ENCODE peak calls at places on chromosomes 16 and 17, in five cellular contexts. S, Z, L, A and E are unnamed samples.

GRCh38 chr17:28612936-28613872 is 781 bp downstream of the RSKR start:
- DNase-seq in A (no peak), S (peak; percentile 39), L (no peak), Z (no peak), E (no peak)

GRCh38 chr17:34067009-34067408 is 188.1 kb upstream of the CCL2 start:
- DNase-seq in A (no peak), Z (no peak), L (no peak), S (no peak), E (no peak)

GRCh38 chr16:24734382-24734781 is 4.9 kb downstream of the TNRC6A start:
- DNase-seq in Z (no peak), L (no peak), S (no peak), A (no peak), E (no peak)

GRCh38 chr17:38748329-38749221 is at the start of gene PCGF2:
- DNase-seq in A (peak; percentile 93), Z (peak; percentile 91), L (peak; percentile 81), S (peak; percentile 94), E (peak; percentile 90)

GRCh38 chr17:80290199-80290598 is 29.5 kb downstream of the RNF213 start:
- DNase-seq in Z (no peak), S (no peak), A (no peak), L (no peak), E (no peak)

GRCh38 chr16:1992475-1993292 is 2.9 kb downstream of the SYNGR3 start:
- DNase-seq in L (no peak), Z (no peak), A (no peak), S (no peak), E (no peak)

GRCh38 chr16:81745704-81746558 is 33.2 kb upstream of the PLCG2 start:
- DNase-seq in S (peak; percentile 65), A (peak; percentile 47), Z (peak; percentile 68), L (peak; percentile 53), E (peak; percentile 91)

GRCh38 chr16:12679660-12680272 is 123.9 kb downstream of the CPPED1 start:
- DNase-seq in Z (no peak), S (no peak), L (no peak), A (no peak), E (no peak)

GRCh38 chr16:27965801-27966200 is 97.7 kb downstream of the GSG1L start:
- DNase-seq in S (no peak), L (no peak), A (no peak), Z (no peak), E (no peak)

DNA sequence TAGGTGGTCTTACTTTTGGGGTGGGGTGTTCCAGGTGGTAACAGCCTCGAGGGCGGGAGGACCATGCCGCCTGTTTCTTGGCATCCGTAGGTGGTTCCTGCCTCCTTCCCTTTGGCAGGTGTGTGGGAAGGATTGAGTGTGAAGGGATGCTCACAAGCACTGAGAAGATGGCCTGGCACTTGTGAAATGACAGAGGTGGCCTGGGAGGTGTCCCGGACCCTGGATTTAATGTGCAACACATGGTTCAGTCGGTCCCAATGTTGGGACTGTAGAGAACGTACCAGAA is 165.8 kb upstream of the FOXF1 start:
- DNase-seq in L (no peak), Z (no peak), S (no peak), A (no peak), E (no peak)
- H3K4me1 ChIP-seq in L (no peaks in the 10 kb centered on the region), Z (no peaks in the 10 kb centered on the region), S (no peaks in the 10 kb centered on the region), A (peaks cover 3% of the 10 kb centered on the region), E (peaks cover 13% of the 10 kb centered on the region)

DNA sequence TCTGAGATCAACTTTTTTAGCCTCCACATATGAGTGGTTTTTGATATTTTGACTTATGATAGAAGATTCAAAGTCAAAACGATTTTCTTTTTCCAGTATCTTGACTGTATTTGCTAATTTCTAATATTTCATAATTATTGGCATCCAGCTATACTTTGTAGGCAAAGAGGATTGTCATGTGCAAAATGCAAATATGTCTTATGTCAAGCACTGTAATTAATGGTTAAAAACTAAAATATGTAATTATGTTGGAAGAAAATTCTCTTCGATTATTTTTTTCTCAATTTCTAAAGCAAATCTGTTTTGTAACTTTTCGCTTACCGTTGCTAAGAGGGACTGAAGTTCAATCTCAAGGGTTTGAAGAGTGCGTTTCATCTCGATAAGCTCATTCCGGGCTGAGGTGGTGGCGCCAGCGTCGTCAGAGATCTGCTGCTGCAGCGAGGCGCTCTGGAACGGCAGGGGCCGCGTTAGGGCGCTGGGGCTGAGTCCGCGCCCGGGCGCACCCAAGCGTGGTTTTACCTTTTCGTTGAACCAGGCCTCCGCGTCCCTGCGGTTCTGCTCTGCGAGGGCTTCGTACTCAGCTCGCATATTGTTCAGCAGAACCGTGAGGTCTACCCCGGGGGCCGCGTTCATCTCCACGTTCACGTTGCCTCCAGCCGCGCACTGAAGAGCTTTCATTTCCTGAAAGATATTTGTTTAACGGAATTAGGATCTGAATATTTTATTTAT is 3.0 kb downstream of the KRT27 start:
- DNase-seq in S (peak; percentile 45), Z (no peak), A (no peak), L (no peak), E (peak; percentile 71)
- H3K4me3 ChIP-seq in S (peak overlapping the region; percentile 39), Z (peak overlapping the region; percentile 13), A (peak overlapping the region; percentile 10), L (peak overlapping the region; percentile 11), E (peak overlapping the region; percentile 9)

DNA sequence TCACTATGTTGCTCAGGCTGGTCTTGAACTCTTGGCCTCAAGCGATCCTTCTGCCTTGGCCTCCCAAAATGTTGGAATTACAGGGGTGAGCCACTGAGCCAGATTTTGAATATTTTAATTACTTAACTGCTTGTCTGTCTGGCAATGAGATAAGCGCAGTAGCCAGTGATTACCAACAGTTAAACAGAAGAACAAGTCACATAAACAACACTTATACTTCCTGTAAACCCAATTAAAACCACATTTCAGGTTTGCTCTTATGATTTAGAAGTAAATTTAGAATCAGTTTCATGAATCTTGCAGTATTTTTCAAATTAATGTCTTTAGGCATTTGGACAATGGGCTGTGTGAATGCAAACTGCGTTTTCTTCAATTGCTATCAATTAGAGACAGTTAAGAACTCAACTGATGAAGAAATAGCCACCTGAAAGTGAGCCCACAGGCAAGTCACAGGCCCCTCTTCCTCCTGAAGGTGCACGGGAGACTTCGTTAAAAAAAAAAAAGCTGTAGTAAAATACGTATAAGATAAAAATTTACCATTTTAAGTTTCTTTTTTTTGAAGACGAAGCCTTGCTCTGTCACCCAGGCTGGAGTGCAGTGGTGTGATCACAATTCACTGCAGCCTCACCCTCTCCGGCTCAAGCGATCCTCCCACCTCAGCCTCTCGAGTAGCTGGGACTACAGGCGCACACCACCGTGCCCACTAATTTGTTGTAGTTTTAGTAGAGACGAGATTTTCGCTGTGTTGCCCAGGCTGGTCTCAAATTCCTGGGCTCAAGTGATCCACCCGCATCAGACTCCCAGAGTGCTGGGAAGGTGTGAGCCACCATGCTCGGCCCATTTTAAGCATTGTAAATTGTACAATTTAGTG is 73.0 kb downstream of the PITPNC1 start:
- DNase-seq in A (no peak), Z (no peak), L (no peak), S (no peak), E (no peak)
- H3K4me1 ChIP-seq in A (no peaks in the 10 kb centered on the region), Z (no peaks in the 10 kb centered on the region), L (no peaks in the 10 kb centered on the region), S (no peaks in the 10 kb centered on the region), E (peaks cover 10% of the 10 kb centered on the region)

GRCh38 chr17:82887255-82888164 is 47.7 kb upstream of the ZNF750 start:
- DNase-seq in L (no peak), A (no peak), S (no peak), Z (no peak), E (peak; percentile 71)

GRCh38 chr17:82884341-82884871 is 44.6 kb upstream of the ZNF750 start:
- DNase-seq in S (no peak), Z (no peak), A (no peak), L (no peak), E (peak; percentile 63)

GRCh38 chr17:82882715-82883446 is 43.1 kb upstream of the ZNF750 start:
- DNase-seq in A (peak; percentile 32), S (no peak), L (peak; percentile 90), Z (no peak), E (peak; percentile 74)

GRCh38 chr17:82883461-82884031 is 43.7 kb upstream of the ZNF750 start:
- DNase-seq in Z (no peak), L (no peak), A (no peak), S (no peak), E (peak; percentile 66)

GRCh38 chr17:82884923-82885322 is 45.1 kb upstream of the ZNF750 start:
- DNase-seq in S (no peak), Z (no peak), L (no peak), A (no peak), E (no peak)
- H3K4me3 ChIP-seq in S (no peak overlapping the region), Z (no peak overlapping the region), L (no peak overlapping the region), A (no peak overlapping the region), E (no peak overlapping the region)

GRCh38 chr17:17822189-17822978 is 14.4 kb downstream of the SREBF1 start:
- DNase-seq in A (peak; percentile 95), S (no peak), Z (peak; percentile 69), L (peak; percentile 72), E (no peak)

GRCh38 chr17:17826340-17826708 is 10.5 kb downstream of the SREBF1 start:
- DNase-seq in Z (no peak), S (no peak), A (no peak), L (no peak), E (no peak)

GRCh38 chr17:17823433-17824118 is 13.2 kb downstream of the SREBF1 start:
- DNase-seq in L (peak; percentile 85), Z (peak; percentile 92), S (peak; percentile 90), A (peak; percentile 93), E (peak; percentile 88)

GRCh38 chr17:17824780-17825614 is 11.8 kb downstream of the SREBF1 start:
- DNase-seq in S (peak; percentile 53), L (peak; percentile 55), A (peak; percentile 89), Z (no peak), E (no peak)

GRCh38 chr17:17824119-17824779 is 12.5 kb downstream of the SREBF1 start:
- DNase-seq in Z (no peak), A (peak; percentile 56), L (no peak), S (peak; percentile 48), E (no peak)
- H3K4me1 ChIP-seq in Z (peaks cover 17% of the 10 kb centered on the region), A (peaks cover 61% of the 10 kb centered on the region), L (peaks cover 24% of the 10 kb centered on the region), S (peaks cover 94% of the 10 kb centered on the region), E (peaks cover 78% of the 10 kb centered on the region)